ENCODE peak calls at places on chromosomes 4 and X, in six cellular contexts. One of them, this sample, is unnamed. For H3K9me3, the result is how much of the 10 kb centered on the place peaks cover.

GRCh38 chr4:2338754-2339457 is 77.0 kb upstream of the MXD4 start:
- DNase-seq in endodermal cell: peak
- DNase-seq in esophagus squamous epithelium: no peak
- DNase-seq in fibroblast of lung: no peak
- DNase-seq in hepatocyte: peak
- DNase-seq in breast epithelium: peak
- DNase-seq in this sample: no peak

GRCh38 chrX:155070663-155070974 is 317 bp downstream of the CMC4 start:
- DNase-seq in fibroblast of lung: no peak
- DNase-seq in endodermal cell: no peak
- DNase-seq in breast epithelium: no peak
- DNase-seq in esophagus squamous epithelium: no peak
- DNase-seq in hepatocyte: no peak
- DNase-seq in this sample: no peak

GRCh38 chrX:85903692-85904471 is 143.5 kb downstream of the CHM start:
- DNase-seq in breast epithelium: no peak
- DNase-seq in esophagus squamous epithelium: no peak
- DNase-seq in hepatocyte: no peak
- DNase-seq in fibroblast of lung: peak
- DNase-seq in endodermal cell: no peak
- DNase-seq in this sample: no peak

GRCh38 chrX:151458824-151459223 is 61.8 kb downstream of the VMA21 start:
- DNase-seq in fibroblast of lung: peak
- DNase-seq in hepatocyte: peak
- DNase-seq in endodermal cell: no peak
- DNase-seq in breast epithelium: no peak
- DNase-seq in esophagus squamous epithelium: no peak
- DNase-seq in this sample: no peak

GRCh38 chr4:114036864-114037263 is 57.4 kb upstream of the ARSJ start:
- DNase-seq in breast epithelium: no peak
- DNase-seq in hepatocyte: no peak
- DNase-seq in endodermal cell: no peak
- DNase-seq in fibroblast of lung: no peak
- DNase-seq in esophagus squamous epithelium: no peak
- DNase-seq in this sample: no peak

GRCh38 chrX:31449975-31450374 is 378.1 kb upstream of the FTHL17 start:
- DNase-seq in endodermal cell: no peak
- DNase-seq in hepatocyte: no peak
- DNase-seq in fibroblast of lung: peak
- DNase-seq in esophagus squamous epithelium: no peak
- DNase-seq in breast epithelium: no peak
- DNase-seq in this sample: no peak

GRCh38 chr4:81085291-81085690 is 54.8 kb downstream of the BMP3 start:
- DNase-seq in fibroblast of lung: no peak
- DNase-seq in endodermal cell: no peak
- DNase-seq in esophagus squamous epithelium: no peak
- DNase-seq in breast epithelium: no peak
- DNase-seq in hepatocyte: no peak
- DNase-seq in this sample: no peak

GRCh38 chrX:107450823-107451509 is 1.5 kb downstream of the FRMPD3 start:
- DNase-seq in hepatocyte: peak
- DNase-seq in endodermal cell: peak
- DNase-seq in esophagus squamous epithelium: no peak
- DNase-seq in breast epithelium: no peak
- DNase-seq in fibroblast of lung: no peak
- DNase-seq in this sample: no peak

GRCh38 chr4:1207157-1207470 is 34.7 kb upstream of the SPON2 start:
- DNase-seq in esophagus squamous epithelium: no peak
- DNase-seq in breast epithelium: no peak
- DNase-seq in fibroblast of lung: no peak
- DNase-seq in endodermal cell: no peak
- DNase-seq in hepatocyte: no peak
- DNase-seq in this sample: peak

GRCh38 chrX:47561653-47562151 is 697 bp downstream of the ARAF start:
- DNase-seq in hepatocyte: no peak
- DNase-seq in fibroblast of lung: no peak
- DNase-seq in breast epithelium: no peak
- DNase-seq in esophagus squamous epithelium: no peak
- DNase-seq in endodermal cell: no peak
- DNase-seq in this sample: no peak
- H3K4me3 ChIP-seq in hepatocyte: peak
- H3K4me3 ChIP-seq in fibroblast of lung: peak
- H3K4me3 ChIP-seq in breast epithelium: peak
- H3K4me3 ChIP-seq in esophagus squamous epithelium: peak
- H3K4me3 ChIP-seq in endodermal cell: peak
- H3K4me3 ChIP-seq in this sample: peak

DNA sequence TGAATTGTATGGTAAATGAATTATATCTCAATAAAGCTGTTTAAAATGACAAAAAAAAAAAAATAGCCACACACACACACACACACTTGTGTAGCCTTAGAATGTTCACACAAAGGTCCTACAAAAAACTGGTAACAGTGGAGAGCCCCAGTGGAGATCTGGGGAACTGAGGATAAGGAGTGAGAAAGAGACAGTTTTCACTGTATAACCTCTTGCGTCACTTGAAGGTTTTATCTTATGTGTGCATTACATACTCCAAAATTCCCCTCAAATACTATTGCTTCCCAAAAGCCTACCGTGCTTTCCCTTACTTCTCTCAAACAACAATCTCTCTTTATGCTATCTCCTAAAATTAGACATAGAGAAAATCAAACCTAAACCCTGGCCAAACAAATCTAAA is 67.8 kb downstream of the SMC1A start:
- DNase-seq in fibroblast of lung: no peak
- DNase-seq in breast epithelium: no peak
- DNase-seq in endodermal cell: no peak
- DNase-seq in hepatocyte: no peak
- DNase-seq in esophagus squamous epithelium: no peak
- DNase-seq in this sample: no peak
- TF ChIP-seq CTCF in fibroblast of lung: peak
- TF ChIP-seq CTCF in breast epithelium: no peak
- TF ChIP-seq CTCF in endodermal cell: peak
- TF ChIP-seq CTCF in hepatocyte: no peak
- TF ChIP-seq CTCF in esophagus squamous epithelium: no peak
- TF ChIP-seq CTCF in this sample: no peak

GRCh38 chrX:794311-794710 is 163.7 kb downstream of the SHOX start:
- DNase-seq in fibroblast of lung: no peak
- DNase-seq in hepatocyte: no peak
- DNase-seq in esophagus squamous epithelium: no peak
- DNase-seq in endodermal cell: peak
- DNase-seq in breast epithelium: no peak
- DNase-seq in this sample: no peak
- H3K9me3 ChIP-seq in fibroblast of lung: under half
- H3K9me3 ChIP-seq in hepatocyte: under half
- H3K9me3 ChIP-seq in esophagus squamous epithelium: under half
- H3K9me3 ChIP-seq in endodermal cell: under half
- H3K9me3 ChIP-seq in breast epithelium: under half
- H3K9me3 ChIP-seq in this sample: under half

GRCh38 chr4:7873881-7874280 is 65.8 kb downstream of the AFAP1 start:
- DNase-seq in hepatocyte: no peak
- DNase-seq in esophagus squamous epithelium: no peak
- DNase-seq in fibroblast of lung: peak
- DNase-seq in endodermal cell: no peak
- DNase-seq in breast epithelium: no peak
- DNase-seq in this sample: no peak

GRCh38 chr4:7871356-7871755 is 68.3 kb downstream of the AFAP1 start:
- DNase-seq in esophagus squamous epithelium: no peak
- DNase-seq in breast epithelium: no peak
- DNase-seq in fibroblast of lung: no peak
- DNase-seq in endodermal cell: no peak
- DNase-seq in hepatocyte: no peak
- DNase-seq in this sample: no peak

GRCh38 chr4:7868892-7869471 is 70.7 kb downstream of the AFAP1 start:
- DNase-seq in hepatocyte: no peak
- DNase-seq in fibroblast of lung: no peak
- DNase-seq in endodermal cell: no peak
- DNase-seq in esophagus squamous epithelium: no peak
- DNase-seq in breast epithelium: no peak
- DNase-seq in this sample: no peak

GRCh38 chr4:7874838-7875237 is 64.8 kb downstream of the AFAP1 start:
- DNase-seq in endodermal cell: no peak
- DNase-seq in breast epithelium: no peak
- DNase-seq in esophagus squamous epithelium: no peak
- DNase-seq in fibroblast of lung: no peak
- DNase-seq in hepatocyte: no peak
- DNase-seq in this sample: no peak

GRCh38 chr4:7872264-7872771 is 67.3 kb downstream of the AFAP1 start:
- DNase-seq in hepatocyte: peak
- DNase-seq in esophagus squamous epithelium: no peak
- DNase-seq in breast epithelium: no peak
- DNase-seq in fibroblast of lung: peak
- DNase-seq in endodermal cell: no peak
- DNase-seq in this sample: no peak
- H3K4me3 ChIP-seq in hepatocyte: no peak
- H3K4me3 ChIP-seq in esophagus squamous epithelium: no peak
- H3K4me3 ChIP-seq in breast epithelium: no peak
- H3K4me3 ChIP-seq in fibroblast of lung: no peak
- H3K4me3 ChIP-seq in endodermal cell: no peak
- H3K4me3 ChIP-seq in this sample: no peak

DNA sequence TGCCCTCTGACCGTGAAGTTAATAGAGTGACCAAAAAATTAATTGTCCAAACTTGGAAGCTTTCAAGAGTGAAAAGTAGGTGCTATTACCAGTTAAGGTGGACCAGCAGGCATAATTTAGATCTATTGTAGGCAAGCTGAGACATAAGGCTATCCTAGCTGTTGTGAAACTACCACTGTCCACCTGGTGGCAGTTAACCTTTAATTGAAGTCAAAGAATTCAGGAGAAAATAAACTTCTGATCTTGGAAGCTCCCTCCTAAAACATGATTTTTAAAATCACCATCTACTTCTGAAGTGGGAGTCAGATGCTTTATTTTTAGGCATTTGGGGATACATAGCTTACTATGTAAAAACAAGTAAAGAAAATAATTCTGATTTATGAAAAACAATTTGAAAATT is 636.3 kb upstream of the HTR2C start:
- DNase-seq in endodermal cell: no peak
- DNase-seq in esophagus squamous epithelium: no peak
- DNase-seq in hepatocyte: peak
- DNase-seq in breast epithelium: no peak
- DNase-seq in fibroblast of lung: no peak
- DNase-seq in this sample: no peak
- TF ChIP-seq CTCF in endodermal cell: peak
- TF ChIP-seq CTCF in esophagus squamous epithelium: no peak
- TF ChIP-seq CTCF in hepatocyte: peak
- TF ChIP-seq CTCF in breast epithelium: no peak
- TF ChIP-seq CTCF in fibroblast of lung: no peak
- TF ChIP-seq CTCF in this sample: no peak